ENCODE peak calls at places on chromosome 15, in six cellular contexts. One of them, this sample, is unnamed.

GRCh38 chr15:47786371-47786770 is 69.1 kb downstream of the SEMA6D start:
- DNase-seq in HFF-Myc: no peak
- DNase-seq in astrocyte: no peak
- DNase-seq in foreskin fibroblast: no peak
- DNase-seq in AG09319: no peak
- DNase-seq in CD8-positive, alpha-beta T cell: no peak
- DNase-seq in this sample: no peak

GRCh38 chr15:94229591-94230365 is 1.6 kb upstream of the MCTP2 start:
- DNase-seq in HFF-Myc: no peak
- DNase-seq in astrocyte: no peak
- DNase-seq in foreskin fibroblast: no peak
- DNase-seq in AG09319: no peak
- DNase-seq in CD8-positive, alpha-beta T cell: peak; percentile 25
- DNase-seq in this sample: peak; percentile 53

GRCh38 chr15:41987246-41987924 is 15.0 kb upstream of the EHD4 start:
- DNase-seq in HFF-Myc: no peak
- DNase-seq in astrocyte: no peak
- DNase-seq in foreskin fibroblast: no peak
- DNase-seq in AG09319: no peak
- DNase-seq in CD8-positive, alpha-beta T cell: no peak
- DNase-seq in this sample: no peak

GRCh38 chr15:67685008-67685599 is 140.2 kb upstream of the SKOR1 start:
- DNase-seq in HFF-Myc: peak; percentile 14
- DNase-seq in astrocyte: peak; percentile 31
- DNase-seq in foreskin fibroblast: peak; percentile 50
- DNase-seq in AG09319: no peak
- DNase-seq in CD8-positive, alpha-beta T cell: no peak
- DNase-seq in this sample: no peak

GRCh38 chr15:53837263-53837662 is 77.8 kb upstream of the WDR72 start:
- DNase-seq in HFF-Myc: no peak
- DNase-seq in astrocyte: no peak
- DNase-seq in foreskin fibroblast: no peak
- DNase-seq in AG09319: no peak
- DNase-seq in CD8-positive, alpha-beta T cell: no peak
- DNase-seq in this sample: no peak

GRCh38 chr15:34588046-34588674 is 4.7 kb upstream of the GOLGA8B start:
- DNase-seq in HFF-Myc: peak; percentile 62
- DNase-seq in astrocyte: peak; percentile 72
- DNase-seq in foreskin fibroblast: peak; percentile 88
- DNase-seq in AG09319: peak; percentile 54
- DNase-seq in CD8-positive, alpha-beta T cell: peak; percentile 39
- DNase-seq in this sample: no peak

GRCh38 chr15:84832446-84833040 is 15.4 kb downstream of the ALPK3 start:
- DNase-seq in HFF-Myc: no peak
- DNase-seq in astrocyte: no peak
- DNase-seq in foreskin fibroblast: no peak
- DNase-seq in AG09319: no peak
- DNase-seq in CD8-positive, alpha-beta T cell: no peak
- DNase-seq in this sample: no peak

GRCh38 chr15:66955871-66956585 is 109.4 kb upstream of the SMAD3 start:
- DNase-seq in HFF-Myc: no peak
- DNase-seq in astrocyte: peak; percentile 75
- DNase-seq in foreskin fibroblast: peak; percentile 43
- DNase-seq in AG09319: no peak
- DNase-seq in CD8-positive, alpha-beta T cell: no peak
- DNase-seq in this sample: no peak

GRCh38 chr15:87591042-87591441 is 665.5 kb downstream of the NTRK3 start:
- DNase-seq in HFF-Myc: no peak
- DNase-seq in astrocyte: no peak
- DNase-seq in foreskin fibroblast: no peak
- DNase-seq in AG09319: no peak
- DNase-seq in CD8-positive, alpha-beta T cell: no peak
- DNase-seq in this sample: no peak

GRCh38 chr15:87817553-87817952 is 439.0 kb downstream of the NTRK3 start:
- DNase-seq in HFF-Myc: no peak
- DNase-seq in astrocyte: no peak
- DNase-seq in foreskin fibroblast: peak; percentile 47
- DNase-seq in AG09319: no peak
- DNase-seq in CD8-positive, alpha-beta T cell: no peak
- DNase-seq in this sample: no peak

GRCh38 chr15:86611392-86612040 is 531.8 kb downstream of the AGBL1 start:
- DNase-seq in HFF-Myc: no peak
- DNase-seq in astrocyte: peak; percentile 72
- DNase-seq in foreskin fibroblast: no peak
- DNase-seq in AG09319: no peak
- DNase-seq in CD8-positive, alpha-beta T cell: peak; percentile 10
- DNase-seq in this sample: no peak

GRCh38 chr15:32918481-32919026 is 200.8 kb downstream of the GREM1 start:
- DNase-seq in HFF-Myc: no peak
- DNase-seq in astrocyte: no peak
- DNase-seq in foreskin fibroblast: no peak
- DNase-seq in AG09319: no peak
- DNase-seq in CD8-positive, alpha-beta T cell: no peak
- DNase-seq in this sample: no peak

GRCh38 chr15:52735231-52736089 is 54.7 kb downstream of the ONECUT1 start:
- DNase-seq in HFF-Myc: peak; percentile 73
- DNase-seq in astrocyte: peak; percentile 43
- DNase-seq in foreskin fibroblast: peak; percentile 88
- DNase-seq in AG09319: peak; percentile 30
- DNase-seq in CD8-positive, alpha-beta T cell: peak; percentile 60
- DNase-seq in this sample: no peak

GRCh38 chr15:65646486-65646885 is 24.7 kb downstream of the SLC24A1 start:
- DNase-seq in HFF-Myc: no peak
- DNase-seq in astrocyte: no peak
- DNase-seq in foreskin fibroblast: peak; percentile 72
- DNase-seq in AG09319: no peak
- DNase-seq in CD8-positive, alpha-beta T cell: no peak
- DNase-seq in this sample: no peak

GRCh38 chr15:63856711-63857458 is 23.1 kb upstream of the HERC1 start:
- DNase-seq in HFF-Myc: peak; percentile 53
- DNase-seq in astrocyte: peak; percentile 56
- DNase-seq in foreskin fibroblast: peak; percentile 64
- DNase-seq in AG09319: no peak
- DNase-seq in CD8-positive, alpha-beta T cell: no peak
- DNase-seq in this sample: no peak

GRCh38 chr15:72919936-72920455 is 132.3 kb upstream of the NEO1 start:
- DNase-seq in HFF-Myc: no peak
- DNase-seq in astrocyte: peak; percentile 56
- DNase-seq in foreskin fibroblast: no peak
- DNase-seq in AG09319: no peak
- DNase-seq in CD8-positive, alpha-beta T cell: no peak
- DNase-seq in this sample: no peak

GRCh38 chr15:42270551-42270950 is 2.5 kb upstream of the GANC start:
- DNase-seq in HFF-Myc: no peak
- DNase-seq in astrocyte: no peak
- DNase-seq in foreskin fibroblast: no peak
- DNase-seq in AG09319: no peak
- DNase-seq in CD8-positive, alpha-beta T cell: no peak
- DNase-seq in this sample: no peak

GRCh38 chr15:91135201-91136130 is 35.4 kb downstream of the SV2B start:
- DNase-seq in HFF-Myc: no peak
- DNase-seq in astrocyte: no peak
- DNase-seq in foreskin fibroblast: no peak
- DNase-seq in AG09319: no peak
- DNase-seq in CD8-positive, alpha-beta T cell: no peak
- DNase-seq in this sample: no peak

GRCh38 chr15:25674948-25675347 is 188.2 kb downstream of the ATP10A start:
- DNase-seq in HFF-Myc: no peak
- DNase-seq in astrocyte: no peak
- DNase-seq in foreskin fibroblast: no peak
- DNase-seq in AG09319: no peak
- DNase-seq in CD8-positive, alpha-beta T cell: no peak
- DNase-seq in this sample: no peak

GRCh38 chr15:73897441-73898261 is 24.3 kb downstream of the TBC1D21 start:
- DNase-seq in HFF-Myc: peak; percentile 39
- DNase-seq in astrocyte: peak; percentile 92
- DNase-seq in foreskin fibroblast: peak; percentile 95
- DNase-seq in AG09319: peak; percentile 38
- DNase-seq in CD8-positive, alpha-beta T cell: peak; percentile 7
- DNase-seq in this sample: peak; percentile 60

GRCh38 chr15:52018244-52018643 is 775 bp upstream of the MAPK6 start:
- DNase-seq in HFF-Myc: no peak
- DNase-seq in astrocyte: peak; percentile 59
- DNase-seq in foreskin fibroblast: peak; percentile 55
- DNase-seq in AG09319: no peak
- DNase-seq in CD8-positive, alpha-beta T cell: no peak
- DNase-seq in this sample: no peak

GRCh38 chr15:66644815-66645345 is 57.2 kb upstream of the SMAD6 start:
- DNase-seq in HFF-Myc: no peak
- DNase-seq in astrocyte: peak; percentile 52
- DNase-seq in foreskin fibroblast: peak; percentile 55
- DNase-seq in AG09319: no peak
- DNase-seq in CD8-positive, alpha-beta T cell: no peak
- DNase-seq in this sample: no peak

GRCh38 chr15:63818628-63819027 is 15.1 kb downstream of the HERC1 start:
- DNase-seq in HFF-Myc: no peak
- DNase-seq in astrocyte: no peak
- DNase-seq in foreskin fibroblast: no peak
- DNase-seq in AG09319: no peak
- DNase-seq in CD8-positive, alpha-beta T cell: no peak
- DNase-seq in this sample: no peak

GRCh38 chr15:69074011-69074842 is 59.7 kb downstream of the NOX5 start:
- DNase-seq in HFF-Myc: peak; percentile 22
- DNase-seq in astrocyte: peak; percentile 66
- DNase-seq in foreskin fibroblast: peak; percentile 76
- DNase-seq in AG09319: no peak
- DNase-seq in CD8-positive, alpha-beta T cell: no peak
- DNase-seq in this sample: no peak
- TF ChIP-seq CTCF in HFF-Myc: no peak
- TF ChIP-seq CTCF in astrocyte: no peak
- TF ChIP-seq CTCF in foreskin fibroblast: no peak
- TF ChIP-seq CTCF in AG09319: no peak
- TF ChIP-seq CTCF in CD8-positive, alpha-beta T cell: no peak
- TF ChIP-seq CTCF in this sample: no peak

DNA sequence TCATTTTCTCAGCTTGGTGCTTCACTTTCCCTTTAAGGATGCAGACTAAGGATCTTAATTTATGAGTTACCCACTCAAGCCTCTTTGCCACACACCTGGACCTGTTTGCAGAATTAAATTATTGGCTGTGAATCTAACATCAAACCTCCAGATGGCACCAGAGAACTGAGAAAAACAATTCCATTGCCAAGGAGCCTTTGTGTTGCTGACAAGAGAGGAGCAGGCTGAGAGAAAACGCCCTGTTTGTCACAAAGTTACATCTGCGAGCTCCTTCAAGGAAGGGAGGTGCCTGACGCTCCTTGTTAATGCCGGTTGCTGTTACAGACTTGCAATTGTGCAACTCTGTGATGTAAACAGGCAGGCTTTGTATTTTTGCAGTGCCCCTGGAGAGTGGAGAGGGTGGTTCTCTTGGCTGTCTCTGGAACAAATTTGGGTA is 36.3 kb upstream of the TMC3 start:
- DNase-seq in HFF-Myc: peak; percentile 59
- DNase-seq in astrocyte: peak; percentile 48
- DNase-seq in foreskin fibroblast: peak; percentile 91
- DNase-seq in AG09319: peak; percentile 49
- DNase-seq in CD8-positive, alpha-beta T cell: no peak
- DNase-seq in this sample: no peak
- TF ChIP-seq CTCF in HFF-Myc: peak; percentile 37
- TF ChIP-seq CTCF in astrocyte: peak; percentile 60
- TF ChIP-seq CTCF in foreskin fibroblast: peak; percentile 32
- TF ChIP-seq CTCF in AG09319: peak; percentile 40
- TF ChIP-seq CTCF in CD8-positive, alpha-beta T cell: peak; percentile 49
- TF ChIP-seq CTCF in this sample: peak; percentile 52

GRCh38 chr15:50251638-50252182 is 13.8 kb downstream of the HDC start:
- DNase-seq in HFF-Myc: no peak
- DNase-seq in astrocyte: peak; percentile 12
- DNase-seq in foreskin fibroblast: no peak
- DNase-seq in AG09319: no peak
- DNase-seq in CD8-positive, alpha-beta T cell: no peak
- DNase-seq in this sample: no peak
- TF ChIP-seq CTCF in HFF-Myc: no peak
- TF ChIP-seq CTCF in astrocyte: no peak
- TF ChIP-seq CTCF in foreskin fibroblast: no peak
- TF ChIP-seq CTCF in AG09319: no peak
- TF ChIP-seq CTCF in CD8-positive, alpha-beta T cell: no peak
- TF ChIP-seq CTCF in this sample: no peak

GRCh38 chr15:59384507-59384906 is 11.8 kb upstream of the MYO1E start:
- DNase-seq in HFF-Myc: no peak
- DNase-seq in astrocyte: no peak
- DNase-seq in foreskin fibroblast: no peak
- DNase-seq in AG09319: no peak
- DNase-seq in CD8-positive, alpha-beta T cell: no peak
- DNase-seq in this sample: no peak
- TF ChIP-seq CTCF in HFF-Myc: no peak
- TF ChIP-seq CTCF in astrocyte: no peak
- TF ChIP-seq CTCF in foreskin fibroblast: no peak
- TF ChIP-seq CTCF in AG09319: no peak
- TF ChIP-seq CTCF in CD8-positive, alpha-beta T cell: no peak
- TF ChIP-seq CTCF in this sample: no peak

GRCh38 chr15:71105444-71105843 is 9.8 kb upstream of the THSD4 start:
- DNase-seq in HFF-Myc: no peak
- DNase-seq in astrocyte: no peak
- DNase-seq in foreskin fibroblast: no peak
- DNase-seq in AG09319: no peak
- DNase-seq in CD8-positive, alpha-beta T cell: no peak
- DNase-seq in this sample: no peak

GRCh38 chr15:71106802-71107500 is 8.3 kb upstream of the THSD4 start:
- DNase-seq in HFF-Myc: no peak
- DNase-seq in astrocyte: no peak
- DNase-seq in foreskin fibroblast: no peak
- DNase-seq in AG09319: no peak
- DNase-seq in CD8-positive, alpha-beta T cell: no peak
- DNase-seq in this sample: no peak

GRCh38 chr15:71098920-71099319 is 16.4 kb upstream of the THSD4 start:
- DNase-seq in HFF-Myc: no peak
- DNase-seq in astrocyte: no peak
- DNase-seq in foreskin fibroblast: no peak
- DNase-seq in AG09319: no peak
- DNase-seq in CD8-positive, alpha-beta T cell: no peak
- DNase-seq in this sample: no peak

GRCh38 chr15:71104636-71105035 is 10.6 kb upstream of the THSD4 start:
- DNase-seq in HFF-Myc: no peak
- DNase-seq in astrocyte: no peak
- DNase-seq in foreskin fibroblast: no peak
- DNase-seq in AG09319: no peak
- DNase-seq in CD8-positive, alpha-beta T cell: no peak
- DNase-seq in this sample: no peak

DNA sequence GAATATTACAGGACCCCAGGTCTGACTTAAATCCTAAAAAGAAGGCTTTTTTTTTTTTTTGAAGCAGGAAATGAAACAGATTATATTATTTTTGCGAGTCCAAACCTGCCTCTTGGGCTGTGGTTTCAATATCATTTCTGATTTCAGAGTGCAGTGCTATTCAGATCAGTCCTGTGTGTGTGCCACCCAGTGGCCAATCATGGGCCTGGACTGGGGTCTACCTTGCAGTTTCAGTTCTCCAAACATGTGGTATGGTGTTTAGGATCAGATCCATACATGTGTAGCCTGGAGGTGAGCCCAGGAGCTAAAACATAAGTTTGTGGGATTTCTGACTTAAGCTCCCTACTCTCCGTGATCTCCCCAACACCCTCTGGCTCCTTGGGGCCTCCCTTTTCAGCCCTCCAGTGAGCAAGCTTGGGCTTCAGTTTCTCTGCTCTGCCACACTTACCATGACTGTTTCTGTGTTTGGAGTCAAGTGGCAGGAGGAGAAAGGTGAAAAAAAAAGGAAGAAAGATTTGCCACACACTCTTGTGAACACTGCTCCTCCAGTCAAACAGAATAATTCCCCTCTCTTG is 12.1 kb upstream of the THSD4 start:
- DNase-seq in HFF-Myc: no peak
- DNase-seq in astrocyte: no peak
- DNase-seq in foreskin fibroblast: peak; percentile 79
- DNase-seq in AG09319: no peak
- DNase-seq in CD8-positive, alpha-beta T cell: no peak
- DNase-seq in this sample: no peak
- TF ChIP-seq CTCF in HFF-Myc: peak; percentile 70
- TF ChIP-seq CTCF in astrocyte: peak; percentile 62
- TF ChIP-seq CTCF in foreskin fibroblast: peak; percentile 64
- TF ChIP-seq CTCF in AG09319: peak; percentile 65
- TF ChIP-seq CTCF in CD8-positive, alpha-beta T cell: no peak
- TF ChIP-seq CTCF in this sample: no peak

This sample was measured in CD14-positive monocyte.